ENCODE peak calls at places on chromosomes 13 and 19, in ten cellular contexts. H, W, M, L, C, K, S, T, R and Q are unnamed samples.
A peak's percentile ranks its signal among the peaks of the same experiment; 100 is the strongest.

GRCh38 chr13:113777311-113778260 is 18.6 kb downstream of the TMEM255B start:
- DNase-seq in W (peak; percentile 59), R (peak; percentile 33), H (peak; percentile 17), T (no peak), M (no peak), S (no peak), C (peak; percentile 84), K (no peak), L (peak; percentile 86), Q (peak; percentile 24)

GRCh38 chr13:102399791-102400618 is 1.8 kb downstream of the FGF14 start:
- DNase-seq in T (no peak), W (peak; percentile 60), S (no peak), L (peak; percentile 67), R (no peak), H (no peak), K (no peak), M (no peak), C (peak; percentile 72), Q (no peak)

GRCh38 chr19:57615346-57615745 is 1.3 kb downstream of the ZNF134 start:
- DNase-seq in H (no peak), K (no peak), M (peak; percentile 12), S (no peak), W (no peak), C (no peak), T (no peak), L (no peak), R (no peak), Q (no peak)

GRCh38 chr13:21243045-21243842 is 66.8 kb downstream of the MRPL57 start:
- DNase-seq in W (peak; percentile 18), K (no peak), L (no peak), R (no peak), C (no peak), S (no peak), T (no peak), H (no peak), M (no peak), Q (no peak)

GRCh38 chr19:44737238-44738160 is 11.0 kb upstream of the BCL3 start:
- DNase-seq in T (no peak), H (peak; percentile 55), W (no peak), R (no peak), C (no peak), M (peak; percentile 42), K (no peak), S (peak; percentile 60), L (peak; percentile 54), Q (peak; percentile 76)

GRCh38 chr13:42574435-42575311 is 721 bp downstream of the TNFSF11 start:
- DNase-seq in L (peak; percentile 68), W (no peak), R (no peak), C (no peak), K (no peak), H (no peak), S (no peak), M (no peak), T (no peak), Q (no peak)

GRCh38 chr13:34942732-34943674 is 933 bp downstream of the NBEA start:
- DNase-seq in L (peak; percentile 65), M (no peak), T (peak; percentile 41), W (peak; percentile 46), K (no peak), H (no peak), R (no peak), C (peak; percentile 63), S (peak; percentile 60), Q (no peak)

GRCh38 chr19:976476-976875 is 7.7 kb upstream of the WDR18 start:
- DNase-seq in C (no peak), R (no peak), K (no peak), T (no peak), H (no peak), S (no peak), M (no peak), W (no peak), L (no peak), Q (no peak)

GRCh38 chr13:30673669-30674521 is 56.2 kb downstream of the USPL1 start:
- DNase-seq in T (peak; percentile 83), R (peak; percentile 87), W (peak; percentile 92), M (peak; percentile 87), L (peak; percentile 96), K (peak; percentile 61), S (peak; percentile 96), C (peak; percentile 92), H (peak; percentile 89), Q (peak; percentile 79)

GRCh38 chr19:4640247-4641000 is 1.1 kb downstream of the TNFAIP8L1 start:
- DNase-seq in M (no peak), L (peak; percentile 87), R (no peak), C (no peak), H (no peak), T (no peak), K (no peak), S (no peak), W (no peak), Q (no peak)

DNA sequence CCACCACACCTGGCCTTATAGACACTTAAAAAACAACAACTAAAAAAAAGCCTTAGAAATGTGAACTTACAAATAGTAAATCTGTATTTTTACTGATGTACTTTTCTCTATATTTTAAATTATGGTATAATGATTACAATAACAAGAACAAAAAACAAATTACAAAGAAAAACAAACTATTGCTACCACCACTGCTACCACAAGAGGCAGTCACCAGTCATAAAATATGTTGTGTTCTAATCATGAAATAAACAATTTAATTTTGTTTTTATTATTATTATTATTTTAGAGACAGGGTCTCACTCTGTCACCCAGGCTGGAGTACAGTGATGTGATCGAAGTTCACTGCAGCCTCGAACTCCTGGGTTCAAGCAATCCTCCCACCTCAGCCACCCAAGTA is 72.2 kb downstream of the DIAPH3 start:
- DNase-seq in W (no peak), C (no peak), H (no peak), M (no peak), S (no peak), T (no peak), R (no peak), K (no peak), L (no peak), Q (no peak)
- TF ChIP-seq CTCF in W (no peak), C (no peak), H (no peak), M (peak; percentile 16), S (no peak), T (no peak), R (no peak), K (no peak), L (peak; percentile 16), Q (peak; percentile 5)

DNA sequence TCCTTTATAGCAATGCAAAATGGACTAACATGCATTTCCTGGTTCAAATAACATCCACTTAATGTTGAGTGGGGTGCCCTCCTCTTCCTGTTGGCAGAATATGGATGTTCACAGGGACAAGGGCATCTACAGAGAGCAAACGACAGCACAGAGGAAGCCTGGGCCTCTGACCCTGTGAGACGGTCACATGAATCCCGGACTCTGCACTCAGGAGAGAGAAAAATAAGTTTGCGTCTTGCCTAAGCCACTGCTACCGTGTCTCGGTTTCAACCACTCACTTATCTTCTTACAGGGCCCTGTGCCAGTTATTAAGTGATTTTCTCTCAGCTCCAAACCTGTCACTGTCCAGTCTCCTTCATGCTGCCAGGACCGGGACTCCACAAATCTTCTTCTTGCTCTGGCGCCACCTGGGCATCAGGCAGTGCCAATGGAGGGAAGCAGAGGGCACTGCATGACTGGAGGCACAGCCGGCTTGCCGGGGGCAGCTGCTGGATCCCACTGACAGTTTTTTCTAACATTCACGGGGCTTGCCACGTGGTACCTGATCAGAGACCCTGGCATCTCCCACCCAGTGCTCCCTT is 11.8 kb downstream of the LIG1 start:
- DNase-seq in R (no peak), L (no peak), C (no peak), M (no peak), K (no peak), W (no peak), H (no peak), T (no peak), S (no peak), Q (no peak)
- H3K4me3 ChIP-seq in R (no peak overlapping the region), L (no peak overlapping the region), C (no peak overlapping the region), M (no peak overlapping the region), K (no peak overlapping the region), W (no peak overlapping the region), H (no peak overlapping the region), T (no peak overlapping the region), S (no peak overlapping the region), Q (no peak overlapping the region)

GRCh38 chr19:8589177-8589714 is 12.0 kb upstream of the MYO1F start:
- DNase-seq in C (no peak), W (no peak), H (no peak), M (no peak), S (no peak), T (no peak), R (no peak), L (peak; percentile 41), K (no peak), Q (no peak)

GRCh38 chr19:8580710-8581281 is 3.6 kb upstream of the MYO1F start:
- DNase-seq in K (peak; percentile 58), H (peak; percentile 66), M (peak; percentile 82), T (peak; percentile 83), W (peak; percentile 76), S (peak; percentile 92), L (peak; percentile 96), C (peak; percentile 99), R (peak; percentile 87), Q (peak; percentile 67)

GRCh38 chr19:8585057-8585893 is 8.0 kb upstream of the MYO1F start:
- DNase-seq in L (peak; percentile 62), K (no peak), C (no peak), R (no peak), H (no peak), T (no peak), M (no peak), S (no peak), W (no peak), Q (no peak)

GRCh38 chr19:8585894-8586750 is 8.9 kb upstream of the MYO1F start:
- DNase-seq in W (peak; percentile 27), T (peak; percentile 85), S (no peak), R (peak; percentile 80), L (peak; percentile 87), M (peak; percentile 44), C (peak; percentile 99), K (no peak), H (no peak), Q (no peak)
- TF ChIP-seq CTCF in W (peak; percentile 48), T (peak; percentile 94), S (no peak), R (peak; percentile 84), L (peak; percentile 42), M (peak; percentile 69), C (peak; percentile 89), K (peak; percentile 40), H (peak; percentile 48), Q (peak; percentile 79)

DNA sequence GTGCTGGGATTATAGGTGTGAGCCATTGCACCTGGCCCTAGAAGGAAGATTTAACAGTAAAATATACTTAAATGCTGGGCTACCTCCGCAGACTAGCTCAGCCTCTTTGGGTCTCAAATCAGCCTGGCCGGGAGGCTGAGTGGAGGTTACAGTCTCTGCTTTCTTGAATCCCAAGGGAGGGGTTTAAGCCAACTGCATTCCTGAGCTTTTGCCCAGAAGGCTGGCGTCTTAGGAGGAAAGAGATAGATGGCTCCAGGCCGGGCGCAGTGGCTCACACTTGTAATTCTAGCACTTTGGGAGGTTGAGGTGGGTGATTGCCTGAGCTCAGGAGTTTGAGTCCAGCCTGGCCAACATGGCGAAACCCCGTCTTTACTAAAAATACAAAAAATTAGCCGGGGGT is 623 bp upstream of the C5AR1 start:
- DNase-seq in T (no peak), L (peak; percentile 67), H (no peak), W (peak; percentile 21), K (no peak), S (peak; percentile 74), M (peak; percentile 56), C (no peak), R (no peak), Q (no peak)
- H3K4me3 ChIP-seq in T (no peak overlapping the region), L (no peak overlapping the region), H (no peak overlapping the region), W (no peak overlapping the region), K (peak overlapping the region; percentile 53), S (no peak overlapping the region), M (no peak overlapping the region), C (no peak overlapping the region), R (no peak overlapping the region), Q (no peak overlapping the region)